ENCODE peak calls at places on chromosomes 7 and 10, in eight cellular contexts. R is Peyer's patch, S is endothelial cell of umbilical vein, D is transverse colon, P is HCT116, U is right lobe of liver, H is spleen, W is esophagus squamous epithelium. M is an unnamed sample.

GRCh38 chr10:58399410-58399809 is 14.2 kb downstream of the TFAM start:
- DNase-seq in H (no peak), R (no peak), P (no peak), D (no peak), U (no peak), S (no peak), W (no peak), M (no peak)

GRCh38 chr7:92889081-92889480 is 52.7 kb upstream of the CDK6 start:
- DNase-seq in D (no peak), S (no peak), R (no peak), U (no peak), H (no peak), P (no peak), W (no peak), M (no peak)

GRCh38 chr10:37975407-37975991 is 948 bp downstream of the ZNF25 start:
- DNase-seq in W (no peak), S (no peak), R (no peak), U (no peak), P (no peak), D (no peak), H (no peak), M (no peak)

GRCh38 chr10:93573051-93573909 is 6.8 kb downstream of the FFAR4 start:
- DNase-seq in U (no peak), S (no peak), P (no peak), D (no peak), R (no peak), W (no peak), H (no peak), M (no peak)

GRCh38 chr10:66852811-66853210 is 73.0 kb upstream of the LRRTM3 start:
- DNase-seq in H (no peak), S (no peak), W (no peak), P (no peak), R (no peak), D (no peak), U (no peak), M (no peak)

GRCh38 chr7:158445421-158446175 is 142.0 kb downstream of the PTPRN2 start:
- DNase-seq in W (no peak), P (no peak), S (no peak), D (no peak), R (no peak), U (no peak), H (no peak), M (no peak)

GRCh38 chr10:110664483-110665420 is 20.6 kb downstream of the RBM20 start:
- DNase-seq in R (no peak), D (peak), S (no peak), W (no peak), U (no peak), H (no peak), P (peak), M (no peak)

GRCh38 chr7:16564909-16565426 is 38.3 kb downstream of the LRRC72 start:
- DNase-seq in D (no peak), W (no peak), R (no peak), H (no peak), S (peak), U (no peak), P (peak), M (no peak)

GRCh38 chr10:61271127-61271780 is 181.9 kb downstream of the TMEM26 start:
- DNase-seq in U (no peak), P (no peak), R (no peak), W (no peak), H (no peak), S (peak), D (no peak), M (no peak)

GRCh38 chr10:119304541-119304940 is 97.2 kb downstream of the GRK5 start:
- DNase-seq in R (no peak), S (no peak), H (no peak), U (no peak), D (no peak), P (no peak), W (no peak), M (no peak)

GRCh38 chr10:119306964-119307363 is 99.6 kb downstream of the GRK5 start:
- DNase-seq in R (no peak), U (no peak), D (no peak), P (no peak), W (no peak), H (no peak), S (peak), M (no peak)

GRCh38 chr10:119306514-119306951 is 99.2 kb downstream of the GRK5 start:
- DNase-seq in S (peak), W (peak), H (peak), U (no peak), P (no peak), D (peak), R (peak), M (no peak)

GRCh38 chr10:119303886-119304285 is 96.5 kb downstream of the GRK5 start:
- DNase-seq in P (no peak), W (no peak), U (no peak), S (no peak), R (no peak), H (no peak), D (no peak), M (peak)

GRCh38 chr10:119305860-119306513 is 98.6 kb downstream of the GRK5 start:
- DNase-seq in H (peak), P (peak), D (peak), U (no peak), S (peak), W (peak), R (peak), M (peak)
- H3K27ac ChIP-seq in H (peak), P (peak), D (peak), U (no peak), S (peak), W (peak), R (peak), M (peak)

GRCh38 chr7:1009747-1010146 is 26.8 kb downstream of the CYP2W1 start:
- DNase-seq in H (no peak), P (no peak), D (no peak), W (no peak), R (no peak), U (no peak), S (no peak), M (no peak)
- TF ChIP-seq POLR2A in H (no peak), P (no peak), D (no peak), W (no peak), R (no peak), U (no peak), S (no peak), M (no peak)

DNA sequence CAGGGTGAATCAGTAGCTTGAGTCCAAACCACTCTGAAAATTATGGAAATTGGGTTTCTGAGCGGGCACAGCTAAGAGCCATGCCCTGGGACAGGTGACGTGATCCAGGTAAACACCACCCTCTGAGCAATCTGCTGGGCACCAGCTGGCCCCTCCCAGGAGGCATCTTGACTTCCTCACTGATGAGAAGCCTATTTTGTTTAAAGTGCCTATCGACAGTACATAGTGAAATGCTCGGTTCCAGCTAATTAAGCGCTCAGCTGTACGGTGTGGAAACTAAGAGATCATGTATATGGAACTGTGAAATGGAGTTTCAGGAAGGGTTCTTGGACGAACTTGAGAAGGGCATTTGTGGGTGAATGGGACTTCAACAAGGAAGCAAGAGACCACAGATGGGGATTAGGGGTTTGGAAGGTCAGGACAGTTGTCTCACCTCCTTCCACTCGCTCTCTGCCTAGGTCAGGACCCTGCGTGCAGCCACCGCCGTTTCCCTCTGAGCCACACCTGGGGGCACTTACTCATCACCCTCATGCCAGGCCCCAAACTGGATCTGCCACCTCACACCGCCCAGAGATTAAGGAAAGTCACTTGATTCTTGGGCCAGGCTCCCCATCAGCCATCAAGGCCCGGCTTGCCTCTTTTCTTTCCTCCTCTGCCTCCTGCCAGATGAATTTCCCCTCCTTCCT is 3.2 kb downstream of the ITPRIP start:
- DNase-seq in R (no peak), W (no peak), D (no peak), P (no peak), H (peak), S (no peak), U (peak), M (no peak)
- H3K27ac ChIP-seq in R (no peak), W (peak), D (peak), P (peak), H (no peak), S (no peak), U (peak), M (peak)

DNA sequence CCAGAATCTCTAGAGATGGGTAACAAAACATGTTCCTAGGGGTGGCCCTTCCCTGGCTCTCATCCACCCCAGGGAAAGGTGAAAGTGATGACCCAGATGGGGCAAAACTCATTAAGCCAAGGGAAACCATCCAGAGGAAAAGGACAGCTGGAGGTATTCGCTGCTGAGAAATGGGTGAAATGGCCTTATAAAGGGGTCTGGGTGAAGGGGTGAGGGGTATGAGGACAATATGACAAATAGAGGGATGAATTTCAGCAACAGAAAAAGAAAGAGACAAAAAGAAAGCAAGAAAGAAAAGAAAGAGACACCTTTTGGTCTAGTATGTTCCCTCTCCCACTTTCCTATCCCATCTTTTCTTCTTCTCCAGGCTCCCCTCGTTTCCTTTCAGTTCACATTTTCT is 26.6 kb downstream of the ARHGAP21 start:
- DNase-seq in D (no peak), P (no peak), W (no peak), H (no peak), U (no peak), R (no peak), S (no peak), M (no peak)
- TF ChIP-seq POLR2A in D (no peak), P (no peak), W (no peak), H (no peak), U (no peak), R (no peak), S (no peak), M (no peak)

GRCh38 chr10:29409241-29410051 is 120.6 kb downstream of the LYZL1 start:
- DNase-seq in U (peak), P (peak), R (peak), S (peak), W (no peak), H (peak), D (peak), M (peak)
- H3K27ac ChIP-seq in U (peak), P (peak), R (peak), S (peak), W (peak), H (peak), D (peak), M (peak)